ENCODE peak calls at places on chromosomes 2 and 18, in nine cellular contexts. R is T-helper 1 cell; T is upper lobe of right lung; Y is AG08395; P is anterior cingulate cortex; O is LHCN-M2; X is stimulated activated effector memory CD8-positive, alpha-beta T cell treated with anti-CD3 and anti-CD28 coated beads, Interleukin-12 subunit alpha, Interleukin-12 subunit beta, amount 100 ng/mL, for 72 hours; L is NCI-H2029; J is AG04449. E is an unnamed sample.
A peak's percentile ranks its signal among the peaks of the same experiment; 100 is the strongest.

GRCh38 chr2:176755537-176756135 is 457.0 kb upstream of the HNRNPA3 start:
- DNase-seq in R (no peak), T (no peak), Y (no peak), P (no peak), O (no peak), X (no peak), L (no peak), J (no peak), E (no peak)

GRCh38 chr2:128789776-128790455 is 471.2 kb upstream of the HS6ST1 start:
- DNase-seq in R (no peak), T (peak; percentile 46), Y (no peak), P (no peak), O (no peak), X (no peak), L (no peak), J (no peak), E (no peak)

GRCh38 chr2:222978850-222979249 is 73.1 kb upstream of the KCNE4 start:
- DNase-seq in R (no peak), T (no peak), Y (no peak), P (no peak), O (no peak), X (no peak), L (no peak), J (no peak), E (no peak)

GRCh38 chr18:62741584-62741983 is 26.2 kb downstream of the PHLPP1 start:
- DNase-seq in R (no peak), T (no peak), Y (no peak), P (no peak), O (no peak), X (no peak), L (no peak), J (no peak), E (no peak)

GRCh38 chr2:240523451-240524281 is 34.1 kb downstream of the ANKMY1 start:
- DNase-seq in R (no peak), T (no peak), Y (no peak), P (no peak), O (no peak), X (no peak), L (no peak), J (no peak), E (no peak)

GRCh38 chr2:238158807-238159539 is at the start of gene ERFE:
- DNase-seq in R (no peak), T (peak; percentile 70), Y (peak; percentile 75), P (no peak), O (peak; percentile 49), X (peak; percentile 30), L (peak; percentile 25), J (no peak), E (no peak)

GRCh38 chr2:175815537-175815936 is 186.5 kb downstream of the LNPK start:
- DNase-seq in R (no peak), T (no peak), Y (peak; percentile 38), P (no peak), O (peak; percentile 62), X (no peak), L (no peak), J (no peak), E (no peak)

GRCh38 chr2:42934568-42935258 is 142.3 kb upstream of the HAAO start:
- DNase-seq in R (no peak), T (no peak), Y (no peak), P (no peak), O (no peak), X (no peak), L (no peak), J (no peak), E (no peak)

GRCh38 chr2:236535024-236535423 is 34.6 kb upstream of the ACKR3 start:
- DNase-seq in R (no peak), T (no peak), Y (no peak), P (no peak), O (peak; percentile 12), X (no peak), L (no peak), J (no peak), E (no peak)

GRCh38 chr2:120503793-120504571 is 158.0 kb downstream of the INHBB start:
- DNase-seq in R (no peak), T (no peak), Y (peak; percentile 82), P (no peak), O (no peak), X (no peak), L (no peak), J (peak; percentile 14), E (no peak)

GRCh38 chr2:96524482-96525210 is 11.9 kb upstream of the ARID5A start:
- DNase-seq in R (no peak), T (peak; percentile 52), Y (no peak), P (no peak), O (no peak), X (no peak), L (no peak), J (no peak), E (no peak)

GRCh38 chr18:33928226-33928625 is 296.5 kb downstream of the NOL4 start:
- DNase-seq in R (no peak), T (no peak), Y (no peak), P (no peak), O (no peak), X (no peak), L (no peak), J (no peak), E (no peak)

GRCh38 chr2:233444501-233444900 is 90.2 kb downstream of the DGKD start:
- DNase-seq in R (no peak), T (peak; percentile 51), Y (no peak), P (no peak), O (no peak), X (no peak), L (no peak), J (no peak), E (no peak)

GRCh38 chr2:171523339-171523931 is 1.2 kb downstream of the CYBRD1 start:
- DNase-seq in R (no peak), T (peak; percentile 86), Y (peak; percentile 60), P (peak; percentile 77), O (peak; percentile 74), X (no peak), L (peak; percentile 30), J (no peak), E (no peak)

GRCh38 chr2:215973954-215974699 is 39.2 kb downstream of the MREG start:
- DNase-seq in R (no peak), T (no peak), Y (peak; percentile 59), P (no peak), O (peak; percentile 45), X (no peak), L (peak; percentile 31), J (no peak), E (no peak)